ENCODE peak calls at places on chromosome 16, in seven cellular contexts. W, E, V, C, F, D and X are unnamed samples. For H3K36me3, the result is how much of the 10 kb centered on the place peaks cover.

GRCh38 chr16:3065069-3065741 is at the start of gene IL32:
- DNase-seq in W (peak), E (no peak), V (peak), C (no peak), F (peak), D (peak), X (peak)

GRCh38 chr16:75764154-75764768 is 38.0 kb upstream of the CPHXL start:
- DNase-seq in W (peak), E (peak), V (peak), C (no peak), F (peak), D (peak), X (peak)

GRCh38 chr16:75247249-75247648 is 4.2 kb downstream of the BCAR1 start:
- DNase-seq in W (no peak), E (no peak), V (no peak), C (no peak), F (no peak), D (no peak), X (no peak)

GRCh38 chr16:1469693-1470201 is 5.1 kb downstream of the CLCN7 start:
- DNase-seq in W (no peak), E (no peak), V (no peak), C (peak), F (no peak), D (no peak), X (no peak)

GRCh38 chr16:48950184-48950583 is 331.5 kb downstream of the CBLN1 start:
- DNase-seq in W (peak), E (no peak), V (no peak), C (no peak), F (no peak), D (no peak), X (peak)

GRCh38 chr16:2206780-2207433 is 1.7 kb downstream of the MLST8 start:
- DNase-seq in W (no peak), E (no peak), V (no peak), C (no peak), F (peak), D (no peak), X (no peak)

GRCh38 chr16:71360378-71360777 is 1.9 kb downstream of the CALB2 start:
- DNase-seq in W (peak), E (no peak), V (peak), C (no peak), F (peak), D (no peak), X (peak)

GRCh38 chr16:72179592-72179991 is 7.6 kb upstream of the PMFBP1 start:
- DNase-seq in W (no peak), E (no peak), V (no peak), C (no peak), F (no peak), D (no peak), X (no peak)

GRCh38 chr16:30985401-30986128 is 558 bp downstream of the HSD3B7 start:
- DNase-seq in W (no peak), E (peak), V (peak), C (peak), F (no peak), D (peak), X (peak)

GRCh38 chr16:84774810-84775209 is 45.0 kb upstream of the CRISPLD2 start:
- DNase-seq in W (peak), E (no peak), V (no peak), C (no peak), F (peak), D (peak), X (peak)

GRCh38 chr16:19348578-19349315 is 63.2 kb downstream of the CLEC19A start:
- DNase-seq in W (no peak), E (no peak), V (peak), C (no peak), F (no peak), D (no peak), X (no peak)

DNA sequence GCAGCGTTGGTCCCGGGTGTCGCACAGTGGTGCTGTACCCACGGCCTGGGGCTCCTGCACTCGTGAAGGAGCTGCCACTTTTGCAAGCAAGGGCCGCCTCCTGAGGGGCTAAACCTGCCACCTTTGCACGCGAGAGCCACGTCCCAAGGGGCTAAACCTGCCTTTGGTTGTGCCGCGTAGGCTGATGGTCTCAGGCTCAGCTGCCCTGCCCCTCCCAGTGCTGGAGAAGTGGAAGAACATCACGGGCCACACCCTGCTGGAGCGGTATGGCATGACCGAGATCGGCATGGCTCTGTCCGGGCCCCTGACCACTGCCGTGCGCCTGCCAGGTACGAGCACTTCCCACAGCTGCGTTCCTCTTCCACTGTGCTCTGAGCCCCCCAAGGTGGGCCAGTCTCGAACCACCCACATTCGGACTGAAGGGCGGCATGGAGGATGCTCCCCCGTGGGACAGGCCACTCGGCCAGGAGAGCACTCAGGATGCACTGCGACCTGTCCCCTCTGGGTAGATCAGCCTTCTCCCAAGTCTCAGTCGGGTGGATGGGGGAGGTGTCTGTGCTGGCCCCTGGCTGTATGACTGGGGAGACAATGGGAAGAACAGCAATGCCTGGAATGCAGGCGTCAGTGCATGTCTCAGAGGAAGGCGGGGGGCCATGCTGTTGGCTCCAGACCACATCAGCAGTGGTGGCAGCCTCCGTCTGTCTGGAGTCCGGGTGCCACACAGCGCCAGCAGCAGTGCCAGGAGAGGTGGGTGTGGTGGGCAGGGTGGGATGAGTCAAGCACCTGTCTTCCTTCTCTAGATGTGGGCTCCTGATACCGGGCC is 20.7 kb downstream of the ACSF3 start:
- DNase-seq in W (no peak), E (no peak), V (no peak), C (peak), F (peak), D (no peak), X (no peak)
- H3K36me3 ChIP-seq in W (half or more), E (under half), V (under half), C (under half), F (under half), D (under half), X (under half)

DNA sequence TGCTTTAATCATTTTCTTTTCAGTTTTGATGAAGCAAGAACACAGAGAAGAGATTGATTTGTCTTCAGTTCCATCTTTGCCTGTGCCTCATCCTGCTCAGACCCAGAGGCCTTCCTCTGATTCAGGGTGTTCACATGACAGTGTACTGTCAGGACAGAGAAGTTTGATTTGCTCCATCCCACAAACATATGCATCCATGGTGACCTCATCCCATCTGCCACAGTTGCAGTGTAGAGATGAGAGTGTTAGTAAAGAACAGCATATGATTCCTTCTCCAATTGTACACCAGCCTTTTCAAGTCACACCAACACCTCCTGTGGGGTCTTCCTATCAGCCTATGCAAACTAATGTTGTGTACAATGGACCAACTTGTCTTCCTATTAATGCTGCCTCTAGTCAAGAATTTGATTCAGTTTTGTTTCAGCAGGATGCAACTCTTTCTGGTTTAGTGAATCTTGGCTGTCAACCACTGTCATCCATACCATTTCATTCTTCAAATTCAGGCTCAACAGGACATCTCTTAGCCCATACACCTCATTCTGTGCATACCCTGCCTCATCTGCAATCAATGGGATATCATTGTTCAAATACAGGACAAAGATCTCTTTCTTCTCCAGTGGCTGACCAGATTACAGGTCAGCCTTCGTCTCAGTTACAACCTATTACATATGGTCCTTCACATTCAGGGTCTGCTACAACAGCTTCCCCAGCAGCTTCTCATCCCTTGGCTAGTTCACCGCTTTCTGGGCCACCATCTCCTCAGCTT is 45.0 kb downstream of the ESRP2 start:
- DNase-seq in W (peak), E (no peak), V (no peak), C (no peak), F (no peak), D (no peak), X (no peak)
- H3K36me3 ChIP-seq in W (under half), E (under half), V (under half), C (half or more), F (under half), D (under half), X (under half)

GRCh38 chr16:56477096-56477878 is 25.9 kb downstream of the OGFOD1 start:
- DNase-seq in W (peak), E (no peak), V (peak), C (no peak), F (peak), D (no peak), X (peak)
- H3K36me3 ChIP-seq in W (under half), E (under half), V (half or more), C (half or more), F (under half), D (half or more), X (under half)

GRCh38 chr16:77132051-77132618 is 58.9 kb upstream of the MON1B start:
- DNase-seq in W (no peak), E (no peak), V (no peak), C (no peak), F (no peak), D (no peak), X (no peak)
- H3K36me3 ChIP-seq in W (under half), E (under half), V (under half), C (under half), F (under half), D (under half), X (under half)

DNA sequence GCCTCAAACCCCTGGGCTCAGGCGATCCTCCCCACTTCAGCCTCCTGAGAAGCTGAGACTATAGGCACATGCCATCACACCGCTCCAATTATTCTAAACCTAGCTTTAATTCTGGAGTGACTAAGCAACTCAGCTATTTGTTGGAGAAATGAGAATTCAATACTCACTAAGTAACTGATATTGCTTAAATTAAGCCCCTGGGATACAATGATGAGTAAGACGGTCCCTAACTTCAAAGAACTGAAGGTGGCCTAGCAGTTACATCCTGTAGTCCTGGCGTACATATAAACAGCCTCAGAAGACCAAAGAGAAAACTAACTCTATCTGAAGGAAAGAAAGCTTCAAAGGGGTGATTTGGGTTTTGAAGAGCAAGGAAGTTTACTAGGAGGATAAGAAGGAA is 25.0 kb downstream of the XPO6 start:
- DNase-seq in W (peak), E (no peak), V (no peak), C (no peak), F (no peak), D (no peak), X (no peak)
- H3K36me3 ChIP-seq in W (under half), E (under half), V (under half), C (under half), F (under half), D (under half), X (under half)

DNA sequence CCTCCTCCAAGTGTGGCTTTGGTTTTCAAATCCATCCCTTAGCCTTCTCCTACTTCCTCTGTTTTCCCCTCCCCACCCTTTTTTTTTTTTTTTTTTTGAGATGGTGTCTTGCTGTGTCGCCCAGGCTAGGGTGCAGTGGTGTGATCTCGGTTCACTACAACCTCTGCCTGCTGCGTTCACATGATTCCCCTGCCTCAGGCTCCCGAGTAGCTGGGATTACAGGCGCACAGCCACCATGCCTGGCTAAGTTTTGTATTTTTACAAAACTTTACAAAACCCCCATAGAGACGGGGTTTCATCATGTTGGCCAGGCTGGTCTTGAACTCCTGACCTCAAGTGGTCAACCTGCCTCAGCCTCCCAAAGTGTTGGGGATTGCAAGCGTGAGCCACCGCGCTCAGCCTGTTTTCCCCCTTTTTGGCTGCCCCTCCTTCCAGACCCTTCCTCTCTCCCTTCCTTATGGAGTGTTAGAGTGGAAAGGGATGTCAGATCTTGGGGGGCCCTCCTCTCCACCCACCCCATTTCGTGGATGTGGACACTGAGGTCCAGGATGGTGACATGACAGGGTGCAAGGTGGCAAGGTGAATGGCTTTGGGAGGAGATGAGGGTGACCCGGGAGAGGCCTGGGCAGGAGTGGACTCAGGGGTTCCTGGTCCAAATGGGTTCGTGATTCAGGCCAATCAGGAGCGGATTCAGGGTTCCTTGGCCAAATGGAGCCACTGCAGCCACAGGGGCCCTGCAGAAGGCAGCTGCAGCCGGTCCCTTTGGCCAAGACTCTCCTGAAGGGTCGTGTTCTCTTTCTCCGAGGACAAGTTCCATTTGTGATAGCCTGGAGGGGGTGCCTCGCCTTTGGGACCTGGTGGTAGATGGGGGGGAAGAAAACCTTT is 4.8 kb downstream of the ABCC1 start:
- DNase-seq in W (no peak), E (no peak), V (no peak), C (no peak), F (no peak), D (no peak), X (no peak)
- H3K36me3 ChIP-seq in W (under half), E (under half), V (half or more), C (under half), F (under half), D (under half), X (under half)

DNA sequence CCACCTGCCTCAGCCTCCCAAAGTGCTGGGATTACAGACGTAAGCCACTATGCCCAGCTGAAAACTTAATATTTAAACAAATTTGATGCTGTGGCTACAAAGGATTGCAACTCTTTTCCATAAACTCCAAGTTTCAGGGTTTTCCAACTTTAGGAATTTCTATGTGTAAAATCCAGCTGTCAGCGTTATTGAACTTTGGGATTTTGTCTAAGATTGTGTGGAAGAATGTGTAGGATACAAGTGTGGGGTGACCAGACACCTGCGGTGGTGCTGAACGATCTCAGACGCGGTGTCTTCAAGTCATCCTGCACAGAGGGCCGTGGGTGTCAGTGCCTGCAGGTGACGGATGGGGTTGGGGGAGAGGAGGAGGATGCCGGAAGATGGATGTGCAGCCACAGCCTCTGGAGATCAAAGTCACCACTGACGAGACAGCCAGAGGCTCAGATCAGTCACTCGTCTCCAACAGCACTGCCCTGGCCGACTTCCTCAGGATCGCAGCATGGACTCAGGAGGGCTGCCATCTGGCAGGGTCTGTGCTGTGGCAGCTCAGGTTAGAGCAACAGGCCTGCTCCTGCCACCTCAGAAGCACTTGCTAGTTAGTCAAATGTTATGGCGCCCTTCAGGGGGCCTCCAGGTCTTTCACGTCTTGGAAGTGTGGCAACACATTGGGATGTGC is 13.0 kb downstream of the ACSF3 start:
- DNase-seq in W (no peak), E (no peak), V (no peak), C (peak), F (no peak), D (no peak), X (no peak)
- H3K36me3 ChIP-seq in W (half or more), E (under half), V (under half), C (half or more), F (under half), D (under half), X (under half)

GRCh38 chr16:11171448-11171709 is 84.6 kb downstream of the SOCS1 start:
- DNase-seq in W (no peak), E (no peak), V (no peak), C (no peak), F (no peak), D (no peak), X (no peak)
- H3K36me3 ChIP-seq in W (under half), E (under half), V (under half), C (under half), F (under half), D (under half), X (under half)